ENCODE peak calls at places on chromosomes 6 and 20, in eight cellular contexts. R is NCI-H69; U is left cardiac atrium; L is amniotic stem cell; G is astrocyte of the spinal cord; E is choroid plexus epithelial cell; V is HFFc6; O is activated CD4-positive, alpha-beta T cell treated with anti-CD3 and anti-CD28 coated beads for 36 hours. J is an unnamed sample.

GRCh38 chr6:164166515-164166914 is 752.0 kb downstream of the QKI start:
- DNase-seq in U (no peak), V (no peak), R (no peak), G (no peak), O (no peak), L (no peak), E (no peak), J (no peak)

GRCh38 chr6:111068116-111068897 is 19.0 kb upstream of the SLC16A10 start:
- DNase-seq in U (no peak), G (no peak), O (no peak), E (no peak), V (no peak), L (no peak), R (no peak), J (no peak)

GRCh38 chr6:10962673-10963072 is 75.8 kb downstream of the SYCP2L start:
- DNase-seq in U (no peak), O (no peak), R (no peak), E (peak), L (peak), V (peak), G (peak), J (no peak)

GRCh38 chr6:129141499-129141898 is 258.6 kb downstream of the LAMA2 start:
- DNase-seq in U (no peak), V (peak), R (no peak), O (no peak), E (peak), L (no peak), G (peak), J (no peak)

GRCh38 chr6:31187780-31188194 is 17.3 kb upstream of the POU5F1 start:
- DNase-seq in V (no peak), R (no peak), L (no peak), O (no peak), E (no peak), U (no peak), G (no peak), J (no peak)

GRCh38 chr20:36821964-36822437 is 48.4 kb upstream of the DSN1 start:
- DNase-seq in O (no peak), R (peak), G (no peak), V (no peak), E (no peak), L (no peak), U (no peak), J (no peak)

GRCh38 chr6:108243836-108244235 is 17.0 kb downstream of the SNX3 start:
- DNase-seq in G (peak), E (no peak), L (no peak), O (no peak), R (no peak), U (no peak), V (no peak), J (no peak)

GRCh38 chr6:92008757-92009502 is 1410.4 kb downstream of the EPHA7 start:
- DNase-seq in O (no peak), R (no peak), G (no peak), L (no peak), V (no peak), U (no peak), E (no peak), J (no peak)

GRCh38 chr6:9140181-9140580 is 704.8 kb upstream of the SLC35B3 start:
- DNase-seq in E (no peak), G (peak), R (peak), L (no peak), U (no peak), O (no peak), V (no peak), J (peak)

GRCh38 chr20:23349338-23350006 is 1.1 kb upstream of the NXT1 start:
- DNase-seq in V (no peak), L (no peak), O (peak), U (no peak), R (peak), G (peak), E (no peak), J (no peak)

GRCh38 chr6:112851141-112851540 is 504.0 kb downstream of the RFPL4B start:
- DNase-seq in V (no peak), U (no peak), E (peak), G (no peak), O (no peak), L (no peak), R (no peak), J (no peak)

J was measured in NCI-H1092.